ENCODE peak calls at places on chromosome 3, in ten cellular contexts. One of them, this sample, is unnamed. For H3K9me3, the result is how much of the 10 kb centered on the place peaks cover.

GRCh38 chr3:52086939-52087675 is 30.7 kb upstream of the DUSP7 start:
- DNase-seq in A549: no peak
- DNase-seq in left ventricle myocardium inferior: no peak
- DNase-seq in pancreas: no peak
- DNase-seq in IMR-90: peak
- DNase-seq in lower lobe of right lung: peak
- DNase-seq in fibroblast of lung: no peak
- DNase-seq in AG04450: no peak
- DNase-seq in mucosa of descending colon: peak
- DNase-seq in HepG2: no peak
- DNase-seq in this sample: peak

GRCh38 chr3:66195347-66195783 is 25.4 kb upstream of the SLC25A26 start:
- DNase-seq in A549: no peak
- DNase-seq in left ventricle myocardium inferior: peak
- DNase-seq in pancreas: peak
- DNase-seq in IMR-90: peak
- DNase-seq in lower lobe of right lung: peak
- DNase-seq in fibroblast of lung: peak
- DNase-seq in AG04450: peak
- DNase-seq in mucosa of descending colon: peak
- DNase-seq in HepG2: no peak
- DNase-seq in this sample: peak

GRCh38 chr3:42493798-42494151 is 8.7 kb upstream of the VIPR1 start:
- DNase-seq in A549: no peak
- DNase-seq in left ventricle myocardium inferior: no peak
- DNase-seq in pancreas: no peak
- DNase-seq in IMR-90: no peak
- DNase-seq in lower lobe of right lung: no peak
- DNase-seq in fibroblast of lung: no peak
- DNase-seq in AG04450: no peak
- DNase-seq in mucosa of descending colon: no peak
- DNase-seq in HepG2: no peak
- DNase-seq in this sample: no peak

GRCh38 chr3:120497318-120497717 is 46.5 kb upstream of the FSTL1 start:
- DNase-seq in A549: no peak
- DNase-seq in left ventricle myocardium inferior: no peak
- DNase-seq in pancreas: no peak
- DNase-seq in IMR-90: peak
- DNase-seq in lower lobe of right lung: no peak
- DNase-seq in fibroblast of lung: peak
- DNase-seq in AG04450: peak
- DNase-seq in mucosa of descending colon: no peak
- DNase-seq in HepG2: no peak
- DNase-seq in this sample: peak

GRCh38 chr3:51794202-51794601 is 15.2 kb upstream of the IQCF6 start:
- DNase-seq in A549: no peak
- DNase-seq in left ventricle myocardium inferior: no peak
- DNase-seq in pancreas: no peak
- DNase-seq in IMR-90: no peak
- DNase-seq in lower lobe of right lung: no peak
- DNase-seq in fibroblast of lung: no peak
- DNase-seq in AG04450: no peak
- DNase-seq in mucosa of descending colon: no peak
- DNase-seq in HepG2: no peak
- DNase-seq in this sample: no peak

GRCh38 chr3:69204315-69204957 is 82.0 kb upstream of the LMOD3 start:
- DNase-seq in A549: peak
- DNase-seq in left ventricle myocardium inferior: no peak
- DNase-seq in pancreas: no peak
- DNase-seq in IMR-90: peak
- DNase-seq in lower lobe of right lung: no peak
- DNase-seq in fibroblast of lung: no peak
- DNase-seq in AG04450: no peak
- DNase-seq in mucosa of descending colon: no peak
- DNase-seq in HepG2: peak
- DNase-seq in this sample: peak

GRCh38 chr3:78589242-78589641 is 1178.6 kb downstream of the ROBO1 start:
- DNase-seq in A549: no peak
- DNase-seq in left ventricle myocardium inferior: no peak
- DNase-seq in pancreas: no peak
- DNase-seq in IMR-90: no peak
- DNase-seq in lower lobe of right lung: no peak
- DNase-seq in fibroblast of lung: no peak
- DNase-seq in AG04450: no peak
- DNase-seq in mucosa of descending colon: no peak
- DNase-seq in HepG2: no peak
- DNase-seq in this sample: no peak

GRCh38 chr3:179321585-179322322 is 1.1 kb upstream of the ZNF639 start:
- DNase-seq in A549: peak
- DNase-seq in left ventricle myocardium inferior: no peak
- DNase-seq in pancreas: no peak
- DNase-seq in IMR-90: peak
- DNase-seq in lower lobe of right lung: no peak
- DNase-seq in fibroblast of lung: peak
- DNase-seq in AG04450: no peak
- DNase-seq in mucosa of descending colon: no peak
- DNase-seq in HepG2: peak
- DNase-seq in this sample: peak

GRCh38 chr3:123349566-123350450 is 99.1 kb downstream of the ADCY5 start:
- DNase-seq in A549: no peak
- DNase-seq in left ventricle myocardium inferior: no peak
- DNase-seq in pancreas: peak
- DNase-seq in IMR-90: no peak
- DNase-seq in lower lobe of right lung: no peak
- DNase-seq in fibroblast of lung: no peak
- DNase-seq in AG04450: no peak
- DNase-seq in mucosa of descending colon: no peak
- DNase-seq in HepG2: no peak
- DNase-seq in this sample: no peak

GRCh38 chr3:108437439-108437838 is 73.0 kb downstream of the MYH15 start:
- DNase-seq in A549: no peak
- DNase-seq in left ventricle myocardium inferior: no peak
- DNase-seq in pancreas: no peak
- DNase-seq in IMR-90: no peak
- DNase-seq in lower lobe of right lung: no peak
- DNase-seq in fibroblast of lung: no peak
- DNase-seq in AG04450: no peak
- DNase-seq in mucosa of descending colon: peak
- DNase-seq in HepG2: no peak
- DNase-seq in this sample: no peak

GRCh38 chr3:133401374-133402135 is 1.7 kb downstream of the BFSP2 start:
- DNase-seq in A549: no peak
- DNase-seq in left ventricle myocardium inferior: peak
- DNase-seq in pancreas: no peak
- DNase-seq in IMR-90: peak
- DNase-seq in lower lobe of right lung: no peak
- DNase-seq in fibroblast of lung: peak
- DNase-seq in AG04450: peak
- DNase-seq in mucosa of descending colon: no peak
- DNase-seq in HepG2: no peak
- DNase-seq in this sample: no peak

GRCh38 chr3:177729939-177730700 is 532.8 kb upstream of the TBL1XR1 start:
- DNase-seq in A549: no peak
- DNase-seq in left ventricle myocardium inferior: peak
- DNase-seq in pancreas: no peak
- DNase-seq in IMR-90: no peak
- DNase-seq in lower lobe of right lung: no peak
- DNase-seq in fibroblast of lung: no peak
- DNase-seq in AG04450: no peak
- DNase-seq in mucosa of descending colon: no peak
- DNase-seq in HepG2: no peak
- DNase-seq in this sample: peak

GRCh38 chr3:183653209-183654064 is 18.0 kb downstream of the KLHL24 start:
- DNase-seq in A549: no peak
- DNase-seq in left ventricle myocardium inferior: no peak
- DNase-seq in pancreas: no peak
- DNase-seq in IMR-90: no peak
- DNase-seq in lower lobe of right lung: no peak
- DNase-seq in fibroblast of lung: peak
- DNase-seq in AG04450: no peak
- DNase-seq in mucosa of descending colon: no peak
- DNase-seq in HepG2: no peak
- DNase-seq in this sample: no peak

GRCh38 chr3:183654727-183655126 is 19.3 kb downstream of the KLHL24 start:
- DNase-seq in A549: no peak
- DNase-seq in left ventricle myocardium inferior: no peak
- DNase-seq in pancreas: no peak
- DNase-seq in IMR-90: no peak
- DNase-seq in lower lobe of right lung: no peak
- DNase-seq in fibroblast of lung: no peak
- DNase-seq in AG04450: no peak
- DNase-seq in mucosa of descending colon: no peak
- DNase-seq in HepG2: no peak
- DNase-seq in this sample: no peak

GRCh38 chr3:183650554-183650953 is 15.1 kb downstream of the KLHL24 start:
- DNase-seq in A549: no peak
- DNase-seq in left ventricle myocardium inferior: no peak
- DNase-seq in pancreas: no peak
- DNase-seq in IMR-90: peak
- DNase-seq in lower lobe of right lung: no peak
- DNase-seq in fibroblast of lung: no peak
- DNase-seq in AG04450: no peak
- DNase-seq in mucosa of descending colon: no peak
- DNase-seq in HepG2: no peak
- DNase-seq in this sample: no peak
- H3K9me3 ChIP-seq in A549: under half
- H3K9me3 ChIP-seq in left ventricle myocardium inferior: under half
- H3K9me3 ChIP-seq in pancreas: under half
- H3K9me3 ChIP-seq in IMR-90: under half
- H3K9me3 ChIP-seq in lower lobe of right lung: under half
- H3K9me3 ChIP-seq in fibroblast of lung: under half
- H3K9me3 ChIP-seq in AG04450: under half
- H3K9me3 ChIP-seq in mucosa of descending colon: under half
- H3K9me3 ChIP-seq in HepG2: under half
- H3K9me3 ChIP-seq in this sample: under half

GRCh38 chr3:48422691-48423090 is 7.2 kb downstream of the PLXNB1 start:
- DNase-seq in A549: no peak
- DNase-seq in left ventricle myocardium inferior: no peak
- DNase-seq in pancreas: no peak
- DNase-seq in IMR-90: no peak
- DNase-seq in lower lobe of right lung: no peak
- DNase-seq in fibroblast of lung: no peak
- DNase-seq in AG04450: no peak
- DNase-seq in mucosa of descending colon: no peak
- DNase-seq in HepG2: no peak
- DNase-seq in this sample: no peak

GRCh38 chr3:48423241-48423882 is 6.5 kb downstream of the PLXNB1 start:
- DNase-seq in A549: no peak
- DNase-seq in left ventricle myocardium inferior: no peak
- DNase-seq in pancreas: no peak
- DNase-seq in IMR-90: no peak
- DNase-seq in lower lobe of right lung: no peak
- DNase-seq in fibroblast of lung: no peak
- DNase-seq in AG04450: no peak
- DNase-seq in mucosa of descending colon: no peak
- DNase-seq in HepG2: no peak
- DNase-seq in this sample: no peak

GRCh38 chr3:48423883-48424695 is 5.8 kb downstream of the PLXNB1 start:
- DNase-seq in A549: no peak
- DNase-seq in left ventricle myocardium inferior: no peak
- DNase-seq in pancreas: no peak
- DNase-seq in IMR-90: no peak
- DNase-seq in lower lobe of right lung: no peak
- DNase-seq in fibroblast of lung: no peak
- DNase-seq in AG04450: no peak
- DNase-seq in mucosa of descending colon: no peak
- DNase-seq in HepG2: no peak
- DNase-seq in this sample: no peak

GRCh38 chr3:48420561-48420960 is 9.3 kb downstream of the PLXNB1 start:
- DNase-seq in A549: no peak
- DNase-seq in left ventricle myocardium inferior: no peak
- DNase-seq in pancreas: no peak
- DNase-seq in IMR-90: no peak
- DNase-seq in lower lobe of right lung: no peak
- DNase-seq in fibroblast of lung: no peak
- DNase-seq in AG04450: no peak
- DNase-seq in mucosa of descending colon: no peak
- DNase-seq in HepG2: no peak
- DNase-seq in this sample: no peak

DNA sequence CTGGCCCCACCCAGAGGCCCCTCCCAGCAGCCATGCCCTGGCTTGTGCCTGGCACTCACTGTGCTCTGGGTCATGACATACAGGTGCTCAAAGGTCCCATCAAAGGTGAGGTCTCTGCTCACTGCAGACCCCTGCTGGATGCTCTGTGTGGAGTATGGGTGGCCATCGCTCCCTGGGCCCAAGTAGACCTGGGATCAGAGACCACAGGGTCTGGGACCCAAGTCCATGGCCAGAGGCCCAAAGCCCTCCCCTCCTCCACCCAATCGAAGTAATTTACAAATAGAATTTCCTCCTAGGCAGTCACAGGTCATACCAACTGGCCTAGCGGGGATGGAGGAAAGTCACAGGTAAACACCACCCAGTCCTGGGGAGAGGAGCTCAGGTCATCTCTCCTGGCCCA is 7.6 kb downstream of the PLXNB1 start:
- DNase-seq in A549: no peak
- DNase-seq in left ventricle myocardium inferior: no peak
- DNase-seq in pancreas: no peak
- DNase-seq in IMR-90: no peak
- DNase-seq in lower lobe of right lung: no peak
- DNase-seq in fibroblast of lung: no peak
- DNase-seq in AG04450: no peak
- DNase-seq in mucosa of descending colon: no peak
- DNase-seq in HepG2: no peak
- DNase-seq in this sample: no peak
- TF ChIP-seq CTCF in A549: no peak
- TF ChIP-seq CTCF in left ventricle myocardium inferior: no peak
- TF ChIP-seq CTCF in pancreas: no peak
- TF ChIP-seq CTCF in IMR-90: no peak
- TF ChIP-seq CTCF in lower lobe of right lung: no peak
- TF ChIP-seq CTCF in fibroblast of lung: no peak
- TF ChIP-seq CTCF in AG04450: no peak
- TF ChIP-seq CTCF in mucosa of descending colon: no peak
- TF ChIP-seq CTCF in HepG2: peak
- TF ChIP-seq CTCF in this sample: no peak

DNA sequence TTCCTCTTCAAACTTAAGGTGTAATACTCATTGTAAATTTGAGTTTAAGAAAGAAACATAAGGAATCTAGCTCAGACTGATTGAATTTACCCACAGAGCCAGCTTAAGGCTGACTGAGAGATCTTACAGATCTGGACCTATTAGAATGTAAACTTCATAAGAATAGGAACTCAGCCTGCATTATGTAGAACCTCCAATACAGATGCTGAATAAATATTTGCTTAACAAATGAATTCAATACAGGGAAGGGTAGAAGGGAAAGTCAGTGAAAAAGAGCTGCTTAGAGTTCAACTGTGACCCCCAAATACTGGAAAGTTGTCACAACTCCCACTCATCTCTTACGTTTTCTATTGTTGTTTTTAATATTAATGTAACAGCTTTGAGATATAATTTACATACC is 11.5 kb downstream of the KPNA4 start:
- DNase-seq in A549: no peak
- DNase-seq in left ventricle myocardium inferior: no peak
- DNase-seq in pancreas: no peak
- DNase-seq in IMR-90: no peak
- DNase-seq in lower lobe of right lung: no peak
- DNase-seq in fibroblast of lung: no peak
- DNase-seq in AG04450: no peak
- DNase-seq in mucosa of descending colon: no peak
- DNase-seq in HepG2: no peak
- DNase-seq in this sample: no peak
- H3K9me3 ChIP-seq in A549: under half
- H3K9me3 ChIP-seq in left ventricle myocardium inferior: under half
- H3K9me3 ChIP-seq in pancreas: under half
- H3K9me3 ChIP-seq in IMR-90: under half
- H3K9me3 ChIP-seq in lower lobe of right lung: under half
- H3K9me3 ChIP-seq in fibroblast of lung: under half
- H3K9me3 ChIP-seq in AG04450: under half
- H3K9me3 ChIP-seq in mucosa of descending colon: under half
- H3K9me3 ChIP-seq in HepG2: under half
- H3K9me3 ChIP-seq in this sample: under half

GRCh38 chr3:55720614-55721013 is 233.5 kb upstream of the WNT5A start:
- DNase-seq in A549: peak
- DNase-seq in left ventricle myocardium inferior: no peak
- DNase-seq in pancreas: no peak
- DNase-seq in IMR-90: peak
- DNase-seq in lower lobe of right lung: no peak
- DNase-seq in fibroblast of lung: peak
- DNase-seq in AG04450: no peak
- DNase-seq in mucosa of descending colon: no peak
- DNase-seq in HepG2: no peak
- DNase-seq in this sample: no peak
- TF ChIP-seq CTCF in A549: no peak
- TF ChIP-seq CTCF in left ventricle myocardium inferior: peak
- TF ChIP-seq CTCF in pancreas: no peak
- TF ChIP-seq CTCF in IMR-90: peak
- TF ChIP-seq CTCF in lower lobe of right lung: no peak
- TF ChIP-seq CTCF in fibroblast of lung: peak
- TF ChIP-seq CTCF in AG04450: peak
- TF ChIP-seq CTCF in mucosa of descending colon: no peak
- TF ChIP-seq CTCF in HepG2: no peak
- TF ChIP-seq CTCF in this sample: no peak